ENCODE peak calls at places on chromosomes 16 and 17, in four cellular contexts. U is HCT116, I is A549, A is body of pancreas. N is an unnamed sample.

GRCh38 chr17:1398028-1398427 is 2.0 kb downstream of the YWHAE start:
- DNase-seq in U (no peak), A (no peak), I (no peak), N (no peak)

GRCh38 chr16:35364263-35364662 is 1904.9 kb downstream of the TP53TG3F start:
- DNase-seq in I (no peak), U (no peak), A (no peak), N (no peak)

GRCh38 chr17:79843917-79844815 is 4.9 kb upstream of the CBX4 start:
- DNase-seq in A (peak; percentile 77), I (peak; percentile 75), U (no peak), N (peak; percentile 78)

GRCh38 chr16:86070971-86071370 is 172.0 kb downstream of the IRF8 start:
- DNase-seq in U (no peak), A (no peak), I (no peak), N (no peak)

GRCh38 chr17:20095366-20096080 is 86.4 kb downstream of the SPECC1 start:
- DNase-seq in U (peak; percentile 22), I (peak; percentile 65), A (peak; percentile 61), N (peak; percentile 73)

GRCh38 chr17:40909755-40910154 is 24.7 kb upstream of the KRT20 start:
- DNase-seq in A (no peak), I (no peak), U (no peak), N (no peak)

GRCh38 chr17:58394534-58395223 is 22.7 kb downstream of the RNF43 start:
- DNase-seq in I (no peak), U (peak; percentile 95), A (no peak), N (no peak)

GRCh38 chr17:42276359-42276608 is at the start of gene STAT5B:
- DNase-seq in I (peak; percentile 58), U (no peak), A (peak; percentile 74), N (peak; percentile 66)

GRCh38 chr16:85029413-85029794 is 1.8 kb downstream of the KIAA0513 start:
- DNase-seq in I (no peak), A (no peak), U (no peak), N (peak; percentile 62)

GRCh38 chr16:19935696-19936095 is 51.0 kb upstream of the GPRC5B start:
- DNase-seq in A (no peak), I (no peak), U (no peak), N (no peak)

GRCh38 chr17:54941285-54941684 is 27.2 kb downstream of the COX11 start:
- DNase-seq in A (no peak), U (no peak), I (no peak), N (no peak)

GRCh38 chr17:14940112-14940945 is 324.8 kb downstream of the PMP22 start:
- DNase-seq in U (no peak), A (no peak), I (no peak), N (no peak)

GRCh38 chr16:9033125-9033830 is 58.2 kb upstream of the HAPSTR1 start:
- DNase-seq in I (peak; percentile 83), U (peak; percentile 74), A (peak; percentile 52), N (peak; percentile 27)

GRCh38 chr17:29238133-29238850 is 8.4 kb upstream of the CRYBA1 start:
- DNase-seq in A (no peak), I (no peak), U (no peak), N (peak; percentile 76)

GRCh38 chr17:78416791-78417530 is 38.5 kb downstream of the PGS1 start:
- DNase-seq in U (no peak), I (no peak), A (no peak), N (peak; percentile 36)

GRCh38 chr16:88940196-88941050 is 36.6 kb downstream of the CBFA2T3 start:
- DNase-seq in A (peak; percentile 83), U (no peak), I (peak; percentile 35), N (no peak)

GRCh38 chr17:82297804-82298537 is 19.4 kb downstream of the CD7 start:
- DNase-seq in U (no peak), I (peak; percentile 92), A (peak; percentile 90), N (peak; percentile 80)

GRCh38 chr17:42027961-42028790 is 8.3 kb downstream of the NKIRAS2 start:
- DNase-seq in U (peak; percentile 39), I (peak; percentile 71), A (peak; percentile 30), N (no peak)

GRCh38 chr16:22052985-22053384 is 39.4 kb upstream of the VWA3A start:
- DNase-seq in A (no peak), I (no peak), U (no peak), N (no peak)

GRCh38 chr17:1908699-1909309 is 79.0 kb downstream of the RPA1 start:
- DNase-seq in A (peak; percentile 74), I (peak; percentile 81), U (peak; percentile 50), N (peak; percentile 83)

GRCh38 chr16:842061-842476 is 41.5 kb upstream of the GNG13 start:
- DNase-seq in U (no peak), A (peak; percentile 50), I (no peak), N (no peak)

GRCh38 chr16:82134884-82135283 is 35.1 kb downstream of the MPHOSPH6 start:
- DNase-seq in I (no peak), A (no peak), U (no peak), N (no peak)

GRCh38 chr16:78751601-78752000 is 652.1 kb downstream of the WWOX start:
- DNase-seq in U (no peak), A (no peak), I (no peak), N (no peak)

GRCh38 chr16:68251812-68252211 is 6.6 kb downstream of the PLA2G15 start:
- DNase-seq in A (no peak), U (no peak), I (no peak), N (no peak)

GRCh38 chr16:10770907-10771306 is 27.3 kb downstream of the NUBP1 start:
- DNase-seq in U (no peak), A (no peak), I (no peak), N (no peak)

GRCh38 chr17:77935121-77935571 is 23.4 kb upstream of the TNRC6C start:
- DNase-seq in I (no peak), A (no peak), U (no peak), N (no peak)

GRCh38 chr17:78357177-78357586 is 2.7 kb downstream of the SOCS3 start:
- DNase-seq in I (peak; percentile 55), U (no peak), A (peak; percentile 59), N (peak; percentile 76)

GRCh38 chr17:82674656-82675475 is 23.6 kb downstream of the RAB40B start:
- DNase-seq in U (no peak), A (no peak), I (no peak), N (no peak)

GRCh38 chr17:50501054-50501453 is 7.2 kb upstream of the MYCBPAP start:
- DNase-seq in U (peak; percentile 50), A (no peak), I (peak; percentile 54), N (peak; percentile 62)

GRCh38 chr16:74296465-74297295 is at the start of gene PSMD7:
- DNase-seq in U (peak; percentile 83), I (peak; percentile 95), A (peak; percentile 90), N (peak; percentile 92)
- TF ChIP-seq POLR2A in U (peak; percentile 28), I (peak; percentile 84), A (peak; percentile 82), N (peak; percentile 93)

GRCh38 chr17:13597723-13598347 is 3.9 kb downstream of the HS3ST3A1 start:
- DNase-seq in A (no peak), I (peak; percentile 59), U (peak; percentile 27), N (peak; percentile 31)
- H3K4me3 ChIP-seq in A (no peak overlapping the region), I (no peak overlapping the region), U (no peak overlapping the region), N (no peak overlapping the region)

DNA sequence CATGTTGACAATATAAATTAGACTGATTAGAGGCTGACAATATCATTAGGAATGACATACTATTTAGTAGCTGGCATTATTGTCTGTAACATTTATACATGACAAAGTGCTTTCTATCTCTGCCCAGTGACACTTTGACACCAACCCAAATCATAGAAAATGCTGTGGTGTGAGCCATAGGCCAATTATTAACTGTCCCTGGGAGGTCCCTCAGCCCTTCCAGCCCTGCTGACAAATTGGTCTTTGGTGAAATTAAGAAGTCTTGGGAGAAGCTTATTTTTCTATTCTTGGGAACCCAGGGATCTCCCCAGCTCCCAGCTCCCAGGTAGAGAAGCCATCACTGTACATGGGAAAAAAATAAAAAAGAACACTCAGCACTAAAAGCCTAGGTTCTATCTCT is 179.6 kb downstream of the AIPL1 start:
- DNase-seq in U (no peak), A (no peak), I (no peak), N (no peak)
- H3K27ac ChIP-seq in U (no peak overlapping the region), A (no peak overlapping the region), I (no peak overlapping the region), N (no peak overlapping the region)

DNA sequence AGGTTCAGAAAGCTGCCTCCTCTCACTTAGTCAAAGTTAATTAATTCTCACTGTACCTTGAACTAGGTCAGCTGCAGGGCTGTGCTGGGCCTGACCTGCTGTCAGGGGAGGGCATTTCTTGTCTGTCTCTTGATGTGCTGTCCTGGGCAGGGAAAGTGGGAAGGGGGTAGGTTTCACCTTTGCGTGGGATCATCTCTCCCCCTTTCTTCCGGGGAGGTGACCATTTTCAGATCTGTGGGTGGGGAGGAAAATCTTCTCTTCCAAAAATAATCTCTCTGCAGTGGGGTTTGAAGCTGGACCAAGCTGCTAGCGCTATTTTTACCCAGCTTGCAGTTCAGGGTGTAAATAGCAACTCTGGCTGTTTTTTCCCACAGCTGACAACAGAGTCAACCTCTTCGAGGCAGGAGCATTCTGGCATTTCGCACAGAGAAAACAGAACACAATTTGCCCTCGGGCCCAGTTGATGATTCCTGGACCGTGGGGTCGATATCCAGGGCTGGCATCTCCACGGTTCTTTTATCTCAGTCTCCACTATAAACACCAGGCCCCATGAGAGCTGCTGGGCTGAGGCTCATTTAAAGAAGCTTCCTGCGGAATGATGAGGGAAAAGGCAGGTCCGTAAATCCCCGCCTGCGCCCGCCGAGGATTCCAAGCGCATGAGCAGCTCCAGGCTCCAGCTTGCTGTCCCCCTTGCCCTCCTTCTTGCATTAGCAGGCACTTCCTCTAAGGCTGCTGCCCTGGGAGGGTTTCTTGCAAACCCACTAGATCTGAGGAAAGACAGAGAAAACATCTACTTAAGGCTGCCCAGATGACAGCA is 93.8 kb downstream of the YPEL2 start:
- DNase-seq in I (no peak), A (no peak), U (no peak), N (no peak)
- TF ChIP-seq POLR2A in I (no peak), A (no peak), U (no peak), N (no peak)

GRCh38 chr16:83995756-83996155 is 27.7 kb downstream of the NECAB2 start:
- DNase-seq in U (peak; percentile 18), I (no peak), A (peak; percentile 59), N (no peak)
- H3K4me3 ChIP-seq in U (no peak overlapping the region), I (no peak overlapping the region), A (no peak overlapping the region), N (no peak overlapping the region)

GRCh38 chr16:47013910-47014309 is 40.4 kb upstream of the DNAJA2 start:
- DNase-seq in A (no peak), I (no peak), U (no peak), N (no peak)
- H3K27ac ChIP-seq in A (no peak overlapping the region), I (no peak overlapping the region), U (no peak overlapping the region), N (no peak overlapping the region)

DNA sequence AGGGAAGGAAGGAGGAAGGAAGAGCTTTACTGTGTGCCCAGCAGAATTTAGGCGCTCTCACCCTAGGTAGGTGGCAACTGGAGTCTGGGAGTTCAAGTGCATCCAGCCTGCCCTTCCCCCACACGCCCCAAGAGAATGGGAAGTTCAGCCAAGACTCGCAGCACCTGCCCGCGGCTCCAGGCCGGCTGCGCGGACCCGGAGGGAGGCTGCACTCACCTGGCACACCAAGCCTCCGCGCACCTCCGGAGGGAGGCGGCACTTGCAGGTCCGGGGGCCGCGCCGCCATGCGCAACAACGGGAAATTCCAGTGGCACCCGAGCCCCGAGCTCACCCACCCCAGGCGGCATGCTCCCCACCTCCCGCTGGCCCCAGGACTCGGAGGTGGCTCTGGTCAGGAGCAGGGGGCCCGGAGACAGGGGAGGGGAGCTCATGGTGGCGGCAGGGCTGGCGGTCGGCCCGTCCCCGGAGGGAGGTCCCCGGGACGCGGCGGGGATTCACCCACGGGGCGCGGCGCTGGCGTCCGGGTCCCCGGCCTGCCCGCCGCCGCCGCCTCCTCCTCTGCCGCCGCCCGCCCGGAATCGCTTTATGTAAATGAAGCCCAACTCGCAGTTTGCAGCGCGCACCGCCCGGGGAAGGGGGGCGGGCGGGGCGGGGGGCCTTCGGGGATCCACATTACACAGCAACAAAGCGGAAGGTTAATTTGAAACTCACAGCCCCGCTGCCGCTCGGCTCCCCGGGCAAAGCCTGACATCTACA is at the start of gene ZFHX3:
- DNase-seq in U (no peak), I (peak; percentile 73), A (peak; percentile 87), N (peak; percentile 89)
- TF ChIP-seq POLR2A in U (no peak), I (no peak), A (peak; percentile 61), N (peak; percentile 15)

N was measured in adrenal gland.